ENCODE peak calls at places on chromosomes 7 and 10, in nine cellular contexts. One of them, this sample, is unnamed.

GRCh38 chr10:491667-492424 is 197.6 kb downstream of the DIP2C start:
- DNase-seq in breast epithelium: no peak
- DNase-seq in stomach: no peak
- DNase-seq in HCT116: no peak
- DNase-seq in esophagus muscularis mucosa: no peak
- DNase-seq in sigmoid colon: peak
- DNase-seq in endothelial cell of umbilical vein: no peak
- DNase-seq in suprapubic skin: peak
- DNase-seq in HepG2: no peak
- DNase-seq in this sample: no peak

GRCh38 chr10:659710-660141 is 29.7 kb downstream of the DIP2C start:
- DNase-seq in breast epithelium: no peak
- DNase-seq in esophagus muscularis mucosa: no peak
- DNase-seq in endothelial cell of umbilical vein: peak
- DNase-seq in HCT116: no peak
- DNase-seq in suprapubic skin: no peak
- DNase-seq in HepG2: no peak
- DNase-seq in sigmoid colon: peak
- DNase-seq in stomach: no peak
- DNase-seq in this sample: no peak

GRCh38 chr7:158723714-158724385 is 19.2 kb upstream of the NCAPG2 start:
- DNase-seq in suprapubic skin: no peak
- DNase-seq in HCT116: no peak
- DNase-seq in sigmoid colon: no peak
- DNase-seq in endothelial cell of umbilical vein: no peak
- DNase-seq in esophagus muscularis mucosa: no peak
- DNase-seq in stomach: no peak
- DNase-seq in HepG2: no peak
- DNase-seq in breast epithelium: no peak
- DNase-seq in this sample: no peak

GRCh38 chr10:69845574-69846251 is 44.0 kb downstream of the COL13A1 start:
- DNase-seq in HCT116: no peak
- DNase-seq in sigmoid colon: peak
- DNase-seq in endothelial cell of umbilical vein: peak
- DNase-seq in breast epithelium: no peak
- DNase-seq in suprapubic skin: no peak
- DNase-seq in esophagus muscularis mucosa: no peak
- DNase-seq in HepG2: no peak
- DNase-seq in stomach: no peak
- DNase-seq in this sample: no peak

GRCh38 chr10:76911184-76911583 is 726.4 kb downstream of the KCNMA1 start:
- DNase-seq in sigmoid colon: no peak
- DNase-seq in HepG2: no peak
- DNase-seq in endothelial cell of umbilical vein: no peak
- DNase-seq in stomach: no peak
- DNase-seq in HCT116: no peak
- DNase-seq in breast epithelium: no peak
- DNase-seq in esophagus muscularis mucosa: no peak
- DNase-seq in suprapubic skin: no peak
- DNase-seq in this sample: no peak

GRCh38 chr10:113961261-113961938 is 82.3 kb upstream of the ADRB1 start:
- DNase-seq in esophagus muscularis mucosa: no peak
- DNase-seq in sigmoid colon: no peak
- DNase-seq in HCT116: no peak
- DNase-seq in endothelial cell of umbilical vein: no peak
- DNase-seq in stomach: no peak
- DNase-seq in breast epithelium: no peak
- DNase-seq in suprapubic skin: no peak
- DNase-seq in HepG2: no peak
- DNase-seq in this sample: no peak

GRCh38 chr10:104328636-104328915 is 9.7 kb downstream of the ITPRIP start:
- DNase-seq in sigmoid colon: no peak
- DNase-seq in endothelial cell of umbilical vein: no peak
- DNase-seq in stomach: no peak
- DNase-seq in breast epithelium: peak
- DNase-seq in esophagus muscularis mucosa: no peak
- DNase-seq in HepG2: no peak
- DNase-seq in HCT116: no peak
- DNase-seq in suprapubic skin: no peak
- DNase-seq in this sample: no peak

GRCh38 chr10:101967713-101968112 is 88.3 kb downstream of the ARMH3 start:
- DNase-seq in stomach: no peak
- DNase-seq in breast epithelium: no peak
- DNase-seq in HCT116: no peak
- DNase-seq in sigmoid colon: no peak
- DNase-seq in esophagus muscularis mucosa: no peak
- DNase-seq in suprapubic skin: no peak
- DNase-seq in HepG2: no peak
- DNase-seq in endothelial cell of umbilical vein: no peak
- DNase-seq in this sample: no peak

GRCh38 chr10:1166101-1166827 is 110.1 kb downstream of the WDR37 start:
- DNase-seq in sigmoid colon: peak
- DNase-seq in endothelial cell of umbilical vein: no peak
- DNase-seq in HepG2: no peak
- DNase-seq in HCT116: no peak
- DNase-seq in breast epithelium: peak
- DNase-seq in suprapubic skin: peak
- DNase-seq in stomach: no peak
- DNase-seq in esophagus muscularis mucosa: no peak
- DNase-seq in this sample: no peak

GRCh38 chr7:20954711-20955641 is 168.3 kb upstream of the SP8 start:
- DNase-seq in suprapubic skin: no peak
- DNase-seq in breast epithelium: no peak
- DNase-seq in esophagus muscularis mucosa: no peak
- DNase-seq in endothelial cell of umbilical vein: no peak
- DNase-seq in HCT116: no peak
- DNase-seq in stomach: no peak
- DNase-seq in HepG2: no peak
- DNase-seq in sigmoid colon: no peak
- DNase-seq in this sample: no peak

GRCh38 chr10:69644658-69645295 is 14.7 kb downstream of the FAM241B start:
- DNase-seq in breast epithelium: no peak
- DNase-seq in endothelial cell of umbilical vein: peak
- DNase-seq in HepG2: peak
- DNase-seq in sigmoid colon: peak
- DNase-seq in suprapubic skin: no peak
- DNase-seq in HCT116: peak
- DNase-seq in esophagus muscularis mucosa: no peak
- DNase-seq in stomach: peak
- DNase-seq in this sample: peak

GRCh38 chr7:27605689-27606269 is 56.9 kb downstream of the HIBADH start:
- DNase-seq in endothelial cell of umbilical vein: peak
- DNase-seq in HepG2: peak
- DNase-seq in sigmoid colon: no peak
- DNase-seq in stomach: no peak
- DNase-seq in breast epithelium: no peak
- DNase-seq in HCT116: no peak
- DNase-seq in esophagus muscularis mucosa: no peak
- DNase-seq in suprapubic skin: no peak
- DNase-seq in this sample: no peak

GRCh38 chr10:74207681-74208080 is 56.7 kb downstream of the ADK start:
- DNase-seq in stomach: no peak
- DNase-seq in breast epithelium: no peak
- DNase-seq in suprapubic skin: no peak
- DNase-seq in HepG2: no peak
- DNase-seq in endothelial cell of umbilical vein: no peak
- DNase-seq in HCT116: no peak
- DNase-seq in esophagus muscularis mucosa: no peak
- DNase-seq in sigmoid colon: no peak
- DNase-seq in this sample: no peak

GRCh38 chr7:67821116-67821515 is 824.5 kb downstream of the TYW1 start:
- DNase-seq in endothelial cell of umbilical vein: no peak
- DNase-seq in HCT116: no peak
- DNase-seq in breast epithelium: no peak
- DNase-seq in HepG2: no peak
- DNase-seq in suprapubic skin: no peak
- DNase-seq in stomach: no peak
- DNase-seq in sigmoid colon: no peak
- DNase-seq in esophagus muscularis mucosa: no peak
- DNase-seq in this sample: no peak

GRCh38 chr7:22445140-22445722 is 54.8 kb downstream of the STEAP1B start:
- DNase-seq in breast epithelium: peak
- DNase-seq in HepG2: no peak
- DNase-seq in stomach: peak
- DNase-seq in endothelial cell of umbilical vein: peak
- DNase-seq in suprapubic skin: peak
- DNase-seq in sigmoid colon: peak
- DNase-seq in esophagus muscularis mucosa: peak
- DNase-seq in HCT116: no peak
- DNase-seq in this sample: no peak

GRCh38 chr7:44638611-44639557 is 32.5 kb downstream of the OGDH start:
- DNase-seq in endothelial cell of umbilical vein: peak
- DNase-seq in HepG2: peak
- DNase-seq in esophagus muscularis mucosa: no peak
- DNase-seq in breast epithelium: no peak
- DNase-seq in sigmoid colon: peak
- DNase-seq in suprapubic skin: peak
- DNase-seq in HCT116: peak
- DNase-seq in stomach: peak
- DNase-seq in this sample: peak
- TF ChIP-seq POLR2AphosphoS5 in endothelial cell of umbilical vein: peak
- TF ChIP-seq POLR2AphosphoS5 in HepG2: no peak
- TF ChIP-seq POLR2AphosphoS5 in esophagus muscularis mucosa: peak
- TF ChIP-seq POLR2AphosphoS5 in breast epithelium: no peak
- TF ChIP-seq POLR2AphosphoS5 in sigmoid colon: no peak
- TF ChIP-seq POLR2AphosphoS5 in suprapubic skin: no peak
- TF ChIP-seq POLR2AphosphoS5 in HCT116: peak
- TF ChIP-seq POLR2AphosphoS5 in stomach: peak
- TF ChIP-seq POLR2AphosphoS5 in this sample: peak

DNA sequence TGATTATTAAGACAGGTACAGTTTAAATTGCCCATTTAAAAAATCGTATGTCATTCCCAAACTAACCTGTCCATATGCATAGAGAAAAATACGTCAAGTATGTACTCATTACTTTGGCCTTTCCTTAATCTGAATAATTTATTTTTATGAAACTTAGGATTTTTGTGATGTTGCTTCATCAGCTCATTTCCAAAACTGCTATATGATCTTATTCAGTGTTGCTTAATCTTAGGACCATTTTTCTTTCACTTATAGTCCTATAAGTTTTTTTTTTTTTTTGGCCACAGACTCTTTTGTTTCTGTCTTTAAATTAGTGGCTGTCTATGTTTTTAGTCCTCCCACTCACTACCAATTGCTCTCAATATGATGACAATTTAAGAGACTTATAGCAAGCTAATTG is 345.1 kb downstream of the PHTF2 start:
- DNase-seq in breast epithelium: no peak
- DNase-seq in HepG2: no peak
- DNase-seq in HCT116: no peak
- DNase-seq in suprapubic skin: no peak
- DNase-seq in sigmoid colon: no peak
- DNase-seq in stomach: no peak
- DNase-seq in endothelial cell of umbilical vein: no peak
- DNase-seq in esophagus muscularis mucosa: no peak
- DNase-seq in this sample: no peak
- TF ChIP-seq POLR2A in breast epithelium: no peak
- TF ChIP-seq POLR2A in HepG2: no peak
- TF ChIP-seq POLR2A in HCT116: no peak
- TF ChIP-seq POLR2A in suprapubic skin: no peak
- TF ChIP-seq POLR2A in sigmoid colon: no peak
- TF ChIP-seq POLR2A in stomach: no peak
- TF ChIP-seq POLR2A in endothelial cell of umbilical vein: no peak
- TF ChIP-seq POLR2A in esophagus muscularis mucosa: no peak
- TF ChIP-seq POLR2A in this sample: no peak

DNA sequence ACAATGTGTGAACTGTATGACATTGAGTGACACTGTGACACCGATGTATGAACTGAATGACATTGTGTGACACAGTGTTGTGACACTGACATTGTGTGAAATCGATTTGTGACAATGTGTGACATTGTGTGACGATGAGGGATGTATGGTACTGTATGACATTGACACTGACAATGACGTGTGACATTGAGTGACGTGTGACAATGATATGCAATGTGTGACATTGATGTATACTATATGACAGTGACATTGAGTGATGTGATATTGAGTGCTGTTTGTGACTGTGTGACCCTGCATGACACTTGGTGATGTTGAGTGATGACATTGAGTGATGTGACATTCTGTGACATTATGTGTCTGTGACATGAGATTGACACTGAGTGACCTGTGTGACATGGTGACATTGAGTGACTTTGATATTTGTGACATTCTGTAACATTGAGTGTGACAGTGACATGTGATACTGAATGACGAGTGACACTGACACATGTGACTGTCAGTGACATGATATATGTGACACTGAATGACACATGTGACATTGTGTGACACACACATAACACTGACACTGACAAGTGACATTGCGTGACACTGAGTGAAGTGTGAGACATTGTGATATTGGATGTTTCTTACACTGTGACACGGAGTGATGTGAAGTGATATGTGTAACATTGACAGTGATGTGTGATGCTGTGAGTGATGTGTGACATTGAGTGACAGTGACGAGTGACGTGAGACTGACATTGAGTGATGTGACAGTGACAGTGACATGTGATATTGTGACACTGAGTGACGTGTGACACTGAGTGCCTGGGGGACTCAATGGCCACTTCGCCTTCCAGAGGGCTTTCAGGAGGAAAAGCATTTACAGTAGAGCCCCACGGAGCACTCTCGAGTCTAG is 167.5 kb downstream of the PRKAG2 start:
- DNase-seq in suprapubic skin: no peak
- DNase-seq in HCT116: no peak
- DNase-seq in esophagus muscularis mucosa: no peak
- DNase-seq in stomach: no peak
- DNase-seq in HepG2: no peak
- DNase-seq in sigmoid colon: no peak
- DNase-seq in breast epithelium: no peak
- DNase-seq in endothelial cell of umbilical vein: no peak
- DNase-seq in this sample: no peak
- TF ChIP-seq POLR2AphosphoS5 in suprapubic skin: no peak
- TF ChIP-seq POLR2AphosphoS5 in HCT116: no peak
- TF ChIP-seq POLR2AphosphoS5 in esophagus muscularis mucosa: peak
- TF ChIP-seq POLR2AphosphoS5 in stomach: peak
- TF ChIP-seq POLR2AphosphoS5 in HepG2: no peak
- TF ChIP-seq POLR2AphosphoS5 in sigmoid colon: peak
- TF ChIP-seq POLR2AphosphoS5 in breast epithelium: no peak
- TF ChIP-seq POLR2AphosphoS5 in endothelial cell of umbilical vein: no peak
- TF ChIP-seq POLR2AphosphoS5 in this sample: no peak

DNA sequence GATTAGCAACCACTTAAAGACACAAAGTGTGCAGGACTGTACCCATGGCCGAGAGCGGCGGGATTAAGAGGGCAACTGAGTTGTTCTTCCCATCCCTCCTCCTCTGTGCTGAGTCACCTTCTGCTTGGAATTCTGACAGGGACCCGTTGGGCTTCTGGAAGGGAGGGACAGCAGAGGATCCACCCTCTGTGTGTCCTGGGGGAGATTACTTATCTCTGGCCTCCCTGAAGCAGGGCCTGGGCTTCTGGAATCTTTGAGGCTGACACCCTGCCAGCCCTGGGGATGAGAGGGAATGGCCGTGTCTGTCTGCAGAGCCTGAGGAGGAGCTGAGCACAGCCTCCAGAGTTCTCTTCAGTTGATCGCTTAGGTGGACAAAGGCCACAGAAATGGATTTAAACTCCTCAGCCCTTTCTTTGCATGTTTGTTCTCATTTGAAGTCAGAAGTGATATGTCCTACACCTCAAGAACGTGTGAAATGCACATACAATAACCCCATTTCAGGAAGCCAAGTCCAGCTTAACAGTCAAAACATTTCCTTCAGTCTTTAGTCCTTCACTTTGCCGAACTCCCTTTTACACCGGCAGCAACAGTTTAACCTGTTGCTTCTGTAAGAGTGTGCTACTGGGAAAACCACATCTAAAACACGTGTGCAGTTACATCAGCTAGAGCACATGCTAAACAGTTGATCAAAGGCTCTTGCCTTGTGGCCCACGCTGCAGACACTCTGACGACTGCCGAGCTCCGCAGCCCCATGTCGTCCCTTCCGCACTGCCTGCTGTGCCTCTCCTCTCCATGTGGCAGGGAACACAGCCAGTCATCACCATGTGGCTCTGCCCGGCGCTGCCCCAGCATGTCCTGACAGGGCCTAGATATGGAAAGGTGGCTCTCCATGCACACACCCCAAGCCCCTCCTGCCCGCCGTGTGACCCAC is 55.7 kb downstream of the IKZF1 start:
- DNase-seq in HepG2: no peak
- DNase-seq in endothelial cell of umbilical vein: no peak
- DNase-seq in HCT116: no peak
- DNase-seq in esophagus muscularis mucosa: no peak
- DNase-seq in sigmoid colon: peak
- DNase-seq in suprapubic skin: no peak
- DNase-seq in stomach: no peak
- DNase-seq in breast epithelium: no peak
- DNase-seq in this sample: no peak
- TF ChIP-seq POLR2A in HepG2: no peak
- TF ChIP-seq POLR2A in endothelial cell of umbilical vein: no peak
- TF ChIP-seq POLR2A in HCT116: no peak
- TF ChIP-seq POLR2A in esophagus muscularis mucosa: no peak
- TF ChIP-seq POLR2A in sigmoid colon: no peak
- TF ChIP-seq POLR2A in suprapubic skin: no peak
- TF ChIP-seq POLR2A in stomach: no peak
- TF ChIP-seq POLR2A in breast epithelium: no peak
- TF ChIP-seq POLR2A in this sample: no peak

This sample was measured in GM12891.